ENCODE peak calls at places on chromosomes 1 and 21, in five cellular contexts. E is type B pancreatic cell, U is ecto neural progenitor cell, S is thyroid gland, X is T-helper 2 cell. T is an unnamed sample.

GRCh38 chr1:213984387-213985180 is 3.2 kb upstream of the PROX1 start:
- DNase-seq in E (no peak), U (peak), S (peak), X (no peak), T (no peak)

GRCh38 chr1:222654849-222655248 is 37.0 kb downstream of the MIA3 start:
- DNase-seq in E (no peak), U (no peak), S (no peak), X (peak), T (peak)

GRCh38 chr1:246005067-246005466 is 502.0 kb downstream of the SMYD3 start:
- DNase-seq in E (no peak), U (no peak), S (no peak), X (no peak), T (no peak)

GRCh38 chr1:52268372-52268771 is 97.6 kb downstream of the CC2D1B start:
- DNase-seq in E (no peak), U (no peak), S (peak), X (no peak), T (no peak)

GRCh38 chr1:101781437-101781836 is 215.3 kb downstream of the OLFM3 start:
- DNase-seq in E (no peak), U (peak), S (peak), X (no peak), T (no peak)

GRCh38 chr1:21651214-21652042 is 17.7 kb downstream of the RAP1GAP start:
- DNase-seq in E (no peak), U (peak), S (peak), X (peak), T (peak)

GRCh38 chr1:116194592-116194991 is 83.4 kb downstream of the MAB21L3 start:
- DNase-seq in E (no peak), U (no peak), S (no peak), X (no peak), T (no peak)

GRCh38 chr21:31198575-31198974 is 145.5 kb downstream of the TIAM1 start:
- DNase-seq in E (no peak), U (no peak), S (no peak), X (no peak), T (peak)

GRCh38 chr1:21665711-21666571 is 3.2 kb downstream of the RAP1GAP start:
- DNase-seq in E (peak), U (peak), S (peak), X (no peak), T (no peak)

GRCh38 chr1:33256701-33257387 is 552 bp downstream of the ZNF362 start:
- DNase-seq in E (no peak), U (peak), S (peak), X (peak), T (no peak)

GRCh38 chr1:229258031-229258850 is 12.7 kb upstream of the RAB4A start:
- DNase-seq in E (no peak), U (peak), S (peak), X (peak), T (peak)

GRCh38 chr1:97551113-97551512 is 369.7 kb downstream of the DPYD start:
- DNase-seq in E (no peak), U (no peak), S (no peak), X (no peak), T (no peak)

GRCh38 chr1:9717193-9718005 is 65.9 kb downstream of the PIK3CD start:
- DNase-seq in E (no peak), U (no peak), S (peak), X (peak), T (peak)

GRCh38 chr1:37513795-37514349 is 694 bp downstream of the MEAF6 start:
- DNase-seq in E (peak), U (peak), S (peak), X (peak), T (peak)

GRCh38 chr1:43293896-43294760 is 6.7 kb upstream of the TIE1 start:
- DNase-seq in E (no peak), U (no peak), S (peak), X (no peak), T (no peak)

GRCh38 chr1:54835131-54835898 is 34.2 kb upstream of the TTC22 start:
- DNase-seq in E (peak), U (peak), S (no peak), X (no peak), T (no peak)

GRCh38 chr1:203425668-203425999 is 50.0 kb upstream of the PRELP start:
- DNase-seq in E (no peak), U (no peak), S (no peak), X (no peak), T (no peak)

GRCh38 chr1:159936284-159936904 is 9.0 kb downstream of the IGSF9 start:
- DNase-seq in E (peak), U (peak), S (peak), X (peak), T (peak)

GRCh38 chr1:203480084-203480483 is 4.5 kb downstream of the PRELP start:
- DNase-seq in E (no peak), U (no peak), S (no peak), X (no peak), T (no peak)

GRCh38 chr1:173408886-173409285 is 68.2 kb upstream of the PRDX6 start:
- DNase-seq in E (no peak), U (no peak), S (no peak), X (no peak), T (no peak)

GRCh38 chr1:32498751-32499150 is 33.9 kb downstream of the ZBTB8B start:
- DNase-seq in E (no peak), U (no peak), S (no peak), X (no peak), T (no peak)

GRCh38 chr1:240888039-240888786 is 276.3 kb upstream of the GREM2 start:
- DNase-seq in E (no peak), U (peak), S (no peak), X (no peak), T (no peak)

GRCh38 chr1:6638226-6638625 is 13.6 kb downstream of the THAP3 start:
- DNase-seq in E (no peak), U (no peak), S (peak), X (no peak), T (no peak)

GRCh38 chr1:53074313-53075154 is 12.5 kb downstream of the PODN start:
- DNase-seq in E (peak), U (no peak), S (no peak), X (no peak), T (no peak)

GRCh38 chr21:33403128-33403785 is at the start of gene IFNGR2:
- DNase-seq in E (no peak), U (peak), S (peak), X (peak), T (peak)

GRCh38 chr1:28341591-28341990 is 12.8 kb downstream of the MED18 start:
- DNase-seq in E (no peak), U (no peak), S (no peak), X (no peak), T (no peak)

GRCh38 chr21:38669186-38669585 is 136.5 kb upstream of the ETS2 start:
- DNase-seq in E (no peak), U (no peak), S (no peak), X (no peak), T (no peak)

GRCh38 chr1:157648317-157648716 is 50.4 kb upstream of the FCRL4 start:
- DNase-seq in E (no peak), U (no peak), S (no peak), X (no peak), T (no peak)

GRCh38 chr1:22731924-22732522 is 21.4 kb downstream of the EPHB2 start:
- DNase-seq in E (no peak), U (no peak), S (no peak), X (no peak), T (no peak)

GRCh38 chr1:162904579-162904978 is 43.6 kb upstream of the CCDC190 start:
- DNase-seq in E (no peak), U (no peak), S (no peak), X (no peak), T (no peak)

GRCh38 chr21:38646213-38646837 is 148.0 kb upstream of the ERG start:
- DNase-seq in E (no peak), U (no peak), S (no peak), X (no peak), T (no peak)

GRCh38 chr1:96782861-96783260 is 61.3 kb downstream of the PTBP2 start:
- DNase-seq in E (no peak), U (no peak), S (no peak), X (no peak), T (no peak)

GRCh38 chr21:35697321-35697808 is 363.0 kb downstream of the SETD4 start:
- DNase-seq in E (no peak), U (no peak), S (peak), X (no peak), T (no peak)